ENCODE peak calls at places on chromosomes 5 and 9, in eight cellular contexts. Q is upper lobe of right lung; J is PC-9; Z is fibroblast of lung; W is CD8-positive, alpha-beta memory T cell; S is breast epithelium; X is neuronal stem cell; V is mammary epithelial cell. M is an unnamed sample.

GRCh38 chr5:163571755-163572154 is 66.3 kb downstream of the MAT2B start:
- DNase-seq in V (peak), Q (no peak), Z (peak), J (no peak), X (no peak), S (peak), W (no peak), M (no peak)

GRCh38 chr9:125750656-125751035 is 3.5 kb downstream of the PBX3 start:
- DNase-seq in Q (no peak), S (no peak), W (no peak), Z (no peak), V (peak), X (peak), J (no peak), M (no peak)

GRCh38 chr9:33619666-33620404 is 95.8 kb downstream of the ANKRD18B start:
- DNase-seq in X (no peak), W (no peak), Q (no peak), Z (peak), J (peak), S (no peak), V (peak), M (no peak)

GRCh38 chr9:121053544-121053943 is 3.5 kb upstream of the C5 start:
- DNase-seq in Z (no peak), W (no peak), J (no peak), X (no peak), Q (no peak), S (no peak), V (no peak), M (no peak)

GRCh38 chr9:135907006-135907434 is 326 bp downstream of the CAMSAP1 start:
- DNase-seq in S (no peak), V (no peak), Z (no peak), X (peak), Q (peak), W (no peak), J (no peak), M (no peak)

GRCh38 chr5:26003966-26004365 is 1034.4 kb downstream of the CDH9 start:
- DNase-seq in Z (no peak), X (no peak), V (no peak), Q (no peak), J (no peak), S (no peak), W (no peak), M (no peak)

GRCh38 chr9:137494104-137494544 is 35.0 kb upstream of the NSMF start:
- DNase-seq in Q (no peak), W (no peak), Z (no peak), S (no peak), J (no peak), V (no peak), X (no peak), M (no peak)

GRCh38 chr5:25241981-25242380 is 597.2 kb upstream of the CDH10 start:
- DNase-seq in S (no peak), X (no peak), Q (no peak), W (no peak), Z (no peak), J (no peak), V (no peak), M (no peak)

GRCh38 chr5:76620166-76620565 is 3.0 kb downstream of the F2RL2 start:
- DNase-seq in V (no peak), S (no peak), Q (no peak), J (no peak), W (no peak), X (no peak), Z (no peak), M (no peak)

GRCh38 chr5:149007174-149007573 is 55.7 kb downstream of the SH3TC2 start:
- DNase-seq in Z (peak), S (no peak), X (no peak), J (no peak), Q (no peak), W (no peak), V (no peak), M (no peak)

GRCh38 chr5:158023266-158023665 is 164.3 kb upstream of the CLINT1 start:
- DNase-seq in Z (no peak), X (no peak), W (no peak), S (no peak), J (no peak), Q (no peak), V (peak), M (no peak)

GRCh38 chr5:177369050-177369912 is 11.6 kb downstream of the RGS14 start:
- DNase-seq in Z (no peak), V (no peak), Q (no peak), X (no peak), W (peak), J (no peak), S (no peak), M (no peak)

GRCh38 chr5:159210846-159211245 is 1.5 kb upstream of the RNF145 start:
- DNase-seq in V (no peak), S (no peak), Q (no peak), Z (no peak), X (no peak), W (no peak), J (no peak), M (no peak)
- H3K27ac ChIP-seq in V (peak), S (no peak), Q (peak), Z (no peak), X (no peak), W (no peak), J (no peak), M (no peak)

DNA sequence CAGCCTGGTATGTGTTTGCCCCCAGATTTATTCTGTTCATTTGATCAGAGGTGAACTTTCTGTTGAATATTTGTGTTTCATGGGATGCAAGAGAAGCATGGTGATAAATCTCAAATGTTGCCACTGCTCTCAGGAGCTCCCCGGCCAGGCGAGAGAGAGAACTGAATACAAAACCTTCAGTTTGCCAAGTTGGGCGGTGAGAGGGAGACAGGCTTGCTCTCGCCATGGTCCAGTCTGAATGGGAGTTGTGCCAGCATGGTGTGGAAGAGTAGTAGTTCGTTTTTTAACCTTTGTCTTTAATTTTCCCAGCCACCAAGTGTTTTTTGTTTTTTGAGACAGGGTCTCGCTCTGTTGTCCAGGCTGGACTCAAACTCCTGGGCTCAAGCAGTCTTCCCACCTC is 2.7 kb downstream of the NTMT1 start:
- DNase-seq in S (no peak), W (no peak), Q (no peak), J (no peak), X (no peak), Z (no peak), V (no peak), M (no peak)
- H3K27ac ChIP-seq in S (no peak), W (no peak), Q (no peak), J (no peak), X (no peak), Z (peak), V (no peak), M (no peak)

DNA sequence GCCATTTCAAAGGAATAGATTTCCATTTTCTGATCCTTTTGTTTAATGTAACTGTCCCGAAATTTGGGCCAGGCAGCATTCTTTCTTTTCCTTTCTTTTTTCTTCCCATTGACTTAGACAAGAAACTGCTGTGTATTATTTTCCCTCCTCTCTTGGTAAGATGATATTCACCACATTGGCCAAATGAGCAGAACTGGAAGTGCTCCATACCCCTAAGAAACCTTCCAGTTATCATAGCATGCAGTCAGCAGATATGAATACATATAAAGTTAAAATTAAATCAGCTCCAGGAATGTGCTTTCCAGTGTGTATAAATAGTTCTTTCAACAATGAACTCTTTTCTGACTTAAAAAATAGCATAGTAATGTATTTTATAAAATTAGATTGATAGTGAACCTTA is 168.5 kb upstream of the GAS1 start:
- DNase-seq in Z (peak), J (no peak), Q (no peak), V (no peak), S (no peak), X (no peak), W (no peak), M (no peak)
- H3K27ac ChIP-seq in Z (no peak), J (no peak), Q (no peak), V (no peak), S (no peak), X (no peak), W (no peak), M (no peak)

GRCh38 chr5:133830911-133831310 is 137.5 kb downstream of the C5orf15 start:
- DNase-seq in S (no peak), X (no peak), J (no peak), Q (no peak), V (no peak), W (no peak), Z (no peak), M (no peak)
- H3K27ac ChIP-seq in S (no peak), X (no peak), J (peak), Q (no peak), V (no peak), W (no peak), Z (no peak), M (no peak)

GRCh38 chr5:43604699-43605098 is 1.7 kb downstream of the NNT start:
- DNase-seq in S (no peak), X (no peak), J (no peak), Z (no peak), W (no peak), V (no peak), Q (no peak), M (no peak)

GRCh38 chr5:43601454-43602260 is 1.3 kb upstream of the NNT start:
- DNase-seq in W (no peak), J (no peak), X (no peak), Q (no peak), S (no peak), V (peak), Z (peak), M (no peak)

GRCh38 chr5:43602818-43603534 is at the start of gene NNT:
- DNase-seq in Z (peak), J (peak), X (peak), W (peak), Q (peak), S (peak), V (peak), M (peak)

GRCh38 chr5:43602456-43602817 is 543 bp upstream of the NNT start:
- DNase-seq in S (peak), Q (no peak), X (peak), Z (peak), J (no peak), V (peak), W (no peak), M (no peak)

DNA sequence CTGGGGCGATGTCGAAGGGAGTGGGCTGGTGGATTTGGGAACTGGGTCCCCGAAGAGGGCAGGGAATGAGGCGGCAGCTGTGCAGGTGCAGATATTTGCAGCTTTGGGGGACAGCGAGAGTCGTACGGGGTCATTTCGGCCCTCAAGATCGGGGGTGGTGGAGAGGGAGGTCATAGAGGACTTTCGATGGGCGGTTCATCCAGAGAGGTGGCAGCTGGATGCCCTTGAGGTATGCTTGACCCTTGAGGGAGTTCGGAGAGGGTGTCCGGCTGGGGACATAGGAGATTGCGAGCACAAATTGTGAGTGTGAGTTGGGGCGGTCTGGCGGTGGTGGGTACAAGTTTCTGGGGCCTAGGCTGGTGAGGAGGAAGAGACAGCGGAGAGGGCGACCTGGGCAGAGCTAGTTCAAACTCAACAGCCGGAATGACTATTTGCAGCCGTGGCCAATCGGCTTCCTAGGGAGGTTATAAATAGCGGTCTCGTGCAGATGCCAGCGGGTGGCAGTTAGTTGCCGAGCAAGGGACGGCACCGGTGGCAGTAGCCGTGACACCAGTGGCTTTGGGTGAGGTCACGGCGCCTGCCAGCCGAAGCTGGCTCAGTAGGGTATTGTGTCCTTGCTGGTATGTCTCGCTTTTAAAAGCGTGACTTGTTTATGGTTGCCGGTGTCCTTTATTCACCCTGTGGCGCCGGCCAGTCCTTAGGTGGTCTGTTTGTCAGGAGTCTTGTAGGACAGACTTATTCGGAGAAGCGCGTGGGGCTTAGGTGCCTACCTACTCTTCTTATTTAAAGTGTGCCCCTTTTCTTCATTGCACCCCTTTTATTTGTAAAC is 769 bp downstream of the NNT start:
- DNase-seq in J (no peak), Q (peak), X (no peak), S (peak), Z (peak), W (peak), V (peak), M (peak)
- H3K27ac ChIP-seq in J (no peak), Q (peak), X (no peak), S (peak), Z (peak), W (peak), V (no peak), M (peak)

GRCh38 chr5:57853929-57854697 is 371.5 kb upstream of the ACTBL2 start:
- DNase-seq in J (no peak), V (no peak), Q (no peak), X (no peak), S (no peak), W (no peak), Z (no peak), M (no peak)
- H3K27ac ChIP-seq in J (no peak), V (no peak), Q (no peak), X (no peak), S (no peak), W (no peak), Z (no peak), M (no peak)

DNA sequence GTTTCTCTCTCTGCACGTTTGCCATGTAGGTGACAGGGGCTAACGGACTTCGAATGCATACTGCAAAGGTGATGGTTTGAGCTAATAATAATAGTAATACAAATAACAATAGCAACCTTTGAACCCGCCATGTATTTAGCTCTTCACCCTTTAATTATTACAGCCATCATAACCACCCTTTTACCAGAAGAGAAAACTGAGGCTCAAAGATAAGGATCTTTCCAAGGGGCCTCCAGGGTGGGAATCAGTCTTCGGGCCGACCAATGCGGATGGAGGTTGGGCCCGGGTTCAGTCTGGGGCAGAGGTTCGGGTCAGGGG is 494 bp downstream of the CDKN2AIPNL start:
- DNase-seq in V (no peak), Z (no peak), S (no peak), J (no peak), W (no peak), Q (no peak), X (no peak), M (no peak)
- H3K27ac ChIP-seq in V (peak), Z (peak), S (peak), J (no peak), W (peak), Q (peak), X (peak), M (peak)

GRCh38 chr5:141121985-141122384 is 367 bp downstream of the PCDHB4 start:
- DNase-seq in V (no peak), J (no peak), Z (no peak), S (no peak), Q (peak), X (no peak), W (no peak), M (no peak)
- H3K27ac ChIP-seq in V (no peak), J (no peak), Z (no peak), S (peak), Q (no peak), X (no peak), W (no peak), M (no peak)

GRCh38 chr9:19104528-19105282 is 2.0 kb upstream of the HAUS6 start:
- DNase-seq in S (no peak), V (peak), Q (no peak), J (no peak), Z (no peak), X (no peak), W (no peak), M (no peak)
- H3K27ac ChIP-seq in S (peak), V (peak), Q (no peak), J (no peak), Z (no peak), X (peak), W (no peak), M (no peak)